ENCODE peak calls at places on chromosome 3, in four cellular contexts. N, C, K and T are unnamed samples.

GRCh38 chr3:132448211-132448961 is 31.1 kb downstream of the DNAJC13 start:
- DNase-seq in N (peak), C (peak), K (peak), T (no peak)

GRCh38 chr3:113136071-113136470 is 75.3 kb upstream of the BOC start:
- DNase-seq in N (no peak), C (peak), K (no peak), T (peak)

GRCh38 chr3:190084983-190085382 is 35.7 kb downstream of the P3H2 start:
- DNase-seq in N (no peak), C (no peak), K (no peak), T (no peak)

GRCh38 chr3:13224967-13225366 is 151.7 kb upstream of the IQSEC1 start:
- DNase-seq in N (no peak), C (no peak), K (no peak), T (no peak)

GRCh38 chr3:161415506-161416231 is 44.4 kb upstream of the SPTSSB start:
- DNase-seq in N (peak), C (peak), K (no peak), T (peak)

GRCh38 chr3:96236499-96236898 is 577.9 kb upstream of the EPHA6 start:
- DNase-seq in N (no peak), C (no peak), K (no peak), T (no peak)

GRCh38 chr3:12793701-12794100 is 2.8 kb upstream of the CAND2 start:
- DNase-seq in N (no peak), C (no peak), K (no peak), T (no peak)

GRCh38 chr3:76943058-76943457 is 96.8 kb upstream of the ROBO2 start:
- DNase-seq in N (no peak), C (peak), K (no peak), T (peak)

GRCh38 chr3:17014286-17014685 is 129.5 kb downstream of the PLCL2 start:
- DNase-seq in N (peak), C (no peak), K (no peak), T (no peak)

GRCh38 chr3:193499152-193499551 is 55.5 kb downstream of the ATP13A4 start:
- DNase-seq in N (no peak), C (no peak), K (no peak), T (no peak)

GRCh38 chr3:10703875-10704274 is 112.2 kb upstream of the SLC6A11 start:
- DNase-seq in N (no peak), C (peak), K (no peak), T (no peak)

GRCh38 chr3:12952322-12953200 is 111.2 kb upstream of the RPL32 start:
- DNase-seq in N (no peak), C (no peak), K (no peak), T (no peak)

GRCh38 chr3:64444619-64445317 is 219.5 kb upstream of the PRICKLE2 start:
- DNase-seq in N (no peak), C (no peak), K (peak), T (no peak)

GRCh38 chr3:54053201-54053600 is 69.2 kb upstream of the CACNA2D3 start:
- DNase-seq in N (no peak), C (no peak), K (no peak), T (no peak)

GRCh38 chr3:129016725-129017530 is 15.8 kb downstream of the EFCC1 start:
- DNase-seq in N (no peak), C (peak), K (peak), T (no peak)

GRCh38 chr3:10419637-10420232 is 85.7 kb downstream of the ATP2B2 start:
- DNase-seq in N (peak), C (peak), K (no peak), T (no peak)

GRCh38 chr3:186311431-186311830 is 50.6 kb downstream of the DGKG start:
- DNase-seq in N (no peak), C (no peak), K (no peak), T (no peak)

GRCh38 chr3:194112120-194113106 is 23.5 kb upstream of the HES1 start:
- DNase-seq in N (no peak), C (no peak), K (peak), T (peak)

GRCh38 chr3:9932843-9933560 is 632 bp upstream of the CRELD1 start:
- DNase-seq in N (no peak), C (peak), K (peak), T (no peak)

GRCh38 chr3:52444860-52445793 is at the start of gene SEMA3G:
- DNase-seq in N (no peak), C (peak), K (peak), T (no peak)

GRCh38 chr3:116963802-116964201 is 254.2 kb downstream of the TUSC7 start:
- DNase-seq in N (no peak), C (no peak), K (no peak), T (no peak)

GRCh38 chr3:98329392-98330124 is 24.1 kb upstream of the OR5K4 start:
- DNase-seq in N (no peak), C (peak), K (peak), T (no peak)

GRCh38 chr3:83863380-83863779 is 1095.4 kb upstream of the CADM2 start:
- DNase-seq in N (no peak), C (no peak), K (no peak), T (no peak)

GRCh38 chr3:17602126-17602525 is 140.3 kb downstream of the TBC1D5 start:
- DNase-seq in N (no peak), C (peak), K (no peak), T (no peak)

GRCh38 chr3:139251529-139251928 is 92.3 kb upstream of the MRPS22 start:
- DNase-seq in N (no peak), C (no peak), K (no peak), T (no peak)

GRCh38 chr3:101690972-101691371 is 4.5 kb upstream of the RPL24 start:
- DNase-seq in N (no peak), C (no peak), K (no peak), T (no peak)

GRCh38 chr3:23667536-23668429 is 138.0 kb upstream of the UBE2E1 start:
- DNase-seq in N (no peak), C (peak), K (no peak), T (no peak)

GRCh38 chr3:123869165-123869564 is 15.0 kb downstream of the MYLK start:
- DNase-seq in N (peak), C (no peak), K (no peak), T (no peak)

GRCh38 chr3:40453933-40454332 is 3.2 kb upstream of the RPL14 start:
- DNase-seq in N (no peak), C (no peak), K (no peak), T (no peak)

GRCh38 chr3:40456279-40456939 is 730 bp upstream of the RPL14 start:
- DNase-seq in N (no peak), C (no peak), K (no peak), T (no peak)

GRCh38 chr3:40456940-40457823 is at the start of gene RPL14:
- DNase-seq in N (peak), C (peak), K (peak), T (peak)

GRCh38 chr3:40455328-40455727 is 1.8 kb upstream of the RPL14 start:
- DNase-seq in N (no peak), C (no peak), K (no peak), T (no peak)

DNA sequence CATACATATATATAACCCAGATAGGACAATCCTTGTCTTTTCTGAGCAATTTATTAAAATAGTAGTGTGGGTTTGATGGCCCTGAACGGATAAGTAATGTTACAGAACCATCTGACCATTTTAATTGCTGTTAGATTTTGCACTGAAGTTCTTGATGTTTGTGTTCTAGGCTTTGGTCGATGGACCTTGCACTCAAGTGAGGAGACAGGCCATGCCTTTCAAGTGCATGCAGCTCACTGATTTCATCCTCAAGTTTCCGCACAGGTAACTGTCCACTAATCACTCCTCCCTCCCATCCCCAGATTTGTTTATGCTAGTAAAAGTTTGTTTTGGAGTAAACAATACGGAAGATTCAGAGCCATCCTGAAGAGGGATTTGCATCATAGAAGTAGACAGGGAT is 1.3 kb downstream of the RPL14 start:
- DNase-seq in N (no peak), C (no peak), K (no peak), T (no peak)
- H3K4me3 ChIP-seq in N (peak), C (peak), K (peak), T (peak)

GRCh38 chr3:57694146-57694545 is 1.3 kb upstream of the DENND6A start:
- DNase-seq in N (no peak), C (no peak), K (no peak), T (no peak)

GRCh38 chr3:57692404-57693191 is at the start of gene DENND6A:
- DNase-seq in N (peak), C (peak), K (peak), T (no peak)

GRCh38 chr3:57688291-57688690 is 4.6 kb downstream of the DENND6A start:
- DNase-seq in N (no peak), C (no peak), K (no peak), T (no peak)

GRCh38 chr3:57689367-57690053 is 3.4 kb downstream of the DENND6A start:
- DNase-seq in N (no peak), C (no peak), K (no peak), T (no peak)

DNA sequence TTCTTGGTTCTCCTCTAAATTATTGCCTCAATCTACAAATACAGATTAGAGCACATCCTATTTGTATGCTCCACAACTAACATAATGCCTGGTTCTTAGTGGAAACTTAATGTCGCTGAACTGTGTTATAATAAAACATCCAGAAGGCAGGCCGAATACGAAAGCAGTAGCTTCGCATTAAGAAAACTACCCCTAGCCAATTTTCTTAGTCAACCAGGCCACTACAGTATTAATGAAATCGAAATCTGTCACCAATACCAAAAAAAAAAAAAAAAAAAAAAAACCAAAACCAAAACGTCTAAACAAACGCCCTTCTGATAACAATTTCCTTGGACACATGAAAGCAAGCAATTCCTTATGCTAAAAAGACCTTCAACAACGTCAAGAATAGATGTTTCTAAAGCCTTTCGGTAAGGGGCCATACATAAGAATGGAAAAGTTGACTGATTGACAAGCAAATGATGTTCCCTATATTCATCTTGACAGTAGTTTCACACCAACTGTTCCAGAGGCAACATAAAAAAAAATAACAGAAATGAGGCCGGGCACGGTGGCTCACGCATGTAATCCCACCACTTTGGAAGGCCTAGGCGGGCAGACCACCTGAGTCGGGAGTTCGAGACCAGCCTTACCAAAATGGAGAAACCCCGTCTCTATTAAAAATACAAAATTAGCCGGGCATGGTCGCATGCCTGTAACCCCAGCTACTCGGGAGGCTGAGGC is 1.3 kb downstream of the DENND6A start:
- DNase-seq in N (no peak), C (peak), K (peak), T (no peak)
- TF ChIP-seq CTCF in N (no peak), C (no peak), K (no peak), T (no peak)

GRCh38 chr3:168996622-168997021 is 666.9 kb downstream of the MECOM start:
- DNase-seq in N (no peak), C (peak), K (no peak), T (no peak)
- H3K4me3 ChIP-seq in N (no peak), C (peak), K (no peak), T (no peak)

GRCh38 chr3:187954486-187955075 is 199.4 kb upstream of the LPP start:
- DNase-seq in N (no peak), C (peak), K (no peak), T (peak)

GRCh38 chr3:187955076-187955952 is 198.6 kb upstream of the LPP start:
- DNase-seq in N (no peak), C (peak), K (peak), T (peak)

GRCh38 chr3:187960820-187961219 is 193.1 kb upstream of the LPP start:
- DNase-seq in N (no peak), C (peak), K (no peak), T (no peak)

GRCh38 chr3:187958432-187959003 is 195.4 kb upstream of the LPP start:
- DNase-seq in N (no peak), C (no peak), K (no peak), T (no peak)

DNA sequence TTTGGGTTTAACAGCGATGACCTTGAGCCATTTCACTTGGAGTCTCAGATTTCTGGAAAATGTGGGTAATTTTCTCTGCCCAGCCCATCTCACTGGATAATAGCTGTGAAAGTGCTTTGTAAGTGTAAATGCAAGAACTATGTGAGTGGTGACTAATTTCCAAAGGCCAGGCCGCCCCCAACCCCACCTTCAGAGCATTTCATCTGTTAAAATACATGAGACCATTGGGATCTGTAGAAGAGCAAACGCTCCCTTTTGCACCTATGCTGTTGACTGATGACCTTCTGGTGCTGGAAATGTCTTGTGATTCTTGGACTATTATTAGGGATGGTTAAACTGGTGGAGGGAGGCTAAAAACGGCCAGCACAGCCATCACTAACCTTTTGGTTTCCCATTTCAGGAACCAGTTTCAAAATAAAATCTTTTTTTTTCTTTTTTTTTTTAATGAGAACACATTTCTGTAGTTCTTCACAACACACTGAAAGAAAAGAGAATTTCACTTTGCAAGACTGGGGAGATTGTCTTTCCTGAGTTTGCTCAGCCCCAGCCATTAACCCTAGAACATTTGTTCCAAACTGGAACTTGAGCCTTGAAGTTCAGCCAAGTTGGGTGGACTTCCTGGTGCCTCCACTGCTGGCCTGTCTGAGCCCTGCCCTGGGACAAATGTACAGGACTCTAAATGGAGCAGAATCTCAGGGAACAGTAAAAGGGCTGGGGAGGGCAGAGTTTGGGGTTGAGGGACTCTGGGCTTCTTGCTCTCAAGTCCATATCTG is 196.6 kb upstream of the LPP start:
- DNase-seq in N (no peak), C (no peak), K (peak), T (no peak)
- TF ChIP-seq CTCF in N (no peak), C (no peak), K (no peak), T (no peak)